ENCODE peak calls at places on chromosomes 12 and 14, in five cellular contexts. M is GM13977, O is psoas muscle, I is nephron progenitor cell, B is upper lobe of right lung. C is an unnamed sample.
A peak's percentile ranks its signal among the peaks of the same experiment; 100 is the strongest.

GRCh38 chr14:90678420-90678819 is 137.8 kb downstream of the TTC7B start:
- DNase-seq in I (no peak), O (no peak), B (no peak), M (no peak), C (no peak)

GRCh38 chr14:52922656-52923055 is 28.2 kb downstream of the FERMT2 start:
- DNase-seq in O (no peak), I (no peak), M (no peak), B (no peak), C (no peak)

GRCh38 chr14:49512147-49512551 is 74.0 kb downstream of the RPS29 start:
- DNase-seq in B (no peak), I (no peak), M (no peak), O (no peak), C (no peak)

GRCh38 chr14:104291123-104292000 is 153.0 kb downstream of the KIF26A start:
- DNase-seq in M (no peak), I (no peak), O (no peak), B (peak; percentile 54), C (no peak)

GRCh38 chr12:62602445-62603060 is 135.9 kb downstream of the MON2 start:
- DNase-seq in O (peak; percentile 89), B (peak; percentile 95), I (peak; percentile 87), M (peak; percentile 86), C (peak; percentile 87)

GRCh38 chr12:109604132-109604585 is 30.6 kb downstream of the MVK start:
- DNase-seq in O (no peak), M (no peak), B (no peak), I (no peak), C (no peak)

GRCh38 chr12:98002887-98003493 is 512.4 kb upstream of the TMPO start:
- DNase-seq in M (peak; percentile 34), O (no peak), I (peak; percentile 66), B (no peak), C (peak; percentile 26)

GRCh38 chr14:95770777-95771176 is 56.9 kb upstream of the TCL1A start:
- DNase-seq in I (no peak), B (no peak), M (no peak), O (no peak), C (no peak)

GRCh38 chr14:54699087-54699530 is 132.2 kb downstream of the SAMD4A start:
- DNase-seq in I (no peak), M (no peak), O (peak; percentile 52), B (no peak), C (no peak)

GRCh38 chr14:100471451-100472093 is 115.6 kb downstream of the BEGAIN start:
- DNase-seq in I (no peak), M (no peak), B (no peak), O (peak; percentile 50), C (no peak)

GRCh38 chr12:42326466-42327226 is 679 bp downstream of the PPHLN1 start:
- DNase-seq in O (no peak), I (peak; percentile 6), B (no peak), M (no peak), C (peak; percentile 28)

GRCh38 chr14:35400707-35401421 is 3.7 kb downstream of the NFKBIA start:
- DNase-seq in M (no peak), O (no peak), B (peak; percentile 69), I (no peak), C (no peak)

GRCh38 chr12:121448771-121449315 is 48.9 kb downstream of the RNF34 start:
- DNase-seq in I (no peak), B (no peak), M (no peak), O (no peak), C (no peak)

GRCh38 chr12:68933564-68933893 is 558 bp upstream of the CPM start:
- DNase-seq in M (no peak), O (peak; percentile 18), B (no peak), I (no peak), C (no peak)

GRCh38 chr12:16323010-16323409 is 24.4 kb upstream of the MGST1 start:
- DNase-seq in O (no peak), I (no peak), B (no peak), M (no peak), C (no peak)

GRCh38 chr14:86196476-86196875 is 666.5 kb downstream of the FLRT2 start:
- DNase-seq in I (no peak), B (no peak), O (no peak), M (no peak), C (no peak)

GRCh38 chr12:24608637-24609285 is 340.1 kb downstream of the BCAT1 start:
- DNase-seq in I (no peak), O (no peak), B (no peak), M (no peak), C (no peak)

GRCh38 chr12:105733579-105733978 is 403.1 kb downstream of the C12orf75 start:
- DNase-seq in M (no peak), I (no peak), B (no peak), O (no peak), C (no peak)

GRCh38 chr14:23411563-23412525 is 3.8 kb upstream of the MYH6 start:
- DNase-seq in O (no peak), I (no peak), M (no peak), B (no peak), C (no peak)

GRCh38 chr14:104323551-104324175 is 185.3 kb downstream of the KIF26A start:
- DNase-seq in I (no peak), M (no peak), B (no peak), O (no peak), C (no peak)

GRCh38 chr12:15664491-15664890 is 124.7 kb downstream of the EPS8 start:
- DNase-seq in O (no peak), B (no peak), M (no peak), I (no peak), C (no peak)

GRCh38 chr14:34051966-34052657 is 101.2 kb upstream of the EGLN3 start:
- DNase-seq in I (no peak), O (peak; percentile 24), M (no peak), B (no peak), C (no peak)

GRCh38 chr12:116538076-116538591 is 21.0 kb upstream of the MAP1LC3B2 start:
- DNase-seq in M (peak; percentile 60), B (no peak), I (no peak), O (no peak), C (peak; percentile 57)

GRCh38 chr12:131455218-131455506 is 255.7 kb upstream of the SFSWAP start:
- DNase-seq in I (no peak), O (no peak), M (no peak), B (peak; percentile 36), C (no peak)

GRCh38 chr14:104681689-104682074 is 7.7 kb upstream of the INF2 start:
- DNase-seq in M (no peak), I (peak; percentile 77), B (peak; percentile 87), O (peak; percentile 87), C (no peak)

GRCh38 chr12:9163392-9163791 is 44.8 kb downstream of the PZP start:
- DNase-seq in B (no peak), M (no peak), I (no peak), O (no peak), C (no peak)

GRCh38 chr12:105538880-105539279 is 208.4 kb downstream of the C12orf75 start:
- DNase-seq in M (no peak), I (no peak), O (no peak), B (no peak), C (no peak)

GRCh38 chr14:22549981-22550670 is 38.9 kb downstream of the DAD1 start:
- DNase-seq in O (no peak), B (no peak), I (peak; percentile 42), M (peak; percentile 58), C (peak; percentile 60)

DNA sequence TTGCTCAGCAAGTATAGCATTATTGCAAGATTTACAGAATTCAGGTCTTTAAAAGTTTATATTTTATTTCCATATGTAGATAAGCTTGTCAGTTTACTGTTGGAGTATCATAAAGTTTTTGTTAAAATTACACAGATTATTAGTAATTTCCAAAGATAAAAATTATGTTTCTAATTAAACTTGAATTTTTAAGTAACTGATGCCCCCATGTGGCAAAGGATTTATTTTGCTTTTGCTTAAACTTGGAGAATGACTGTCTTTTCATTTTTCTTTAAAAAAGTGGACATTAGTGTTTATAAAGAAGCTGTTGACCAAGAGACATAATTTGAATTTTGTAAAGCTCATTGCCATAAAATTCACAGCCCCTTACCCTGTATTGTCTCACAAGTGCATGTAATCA is 45.8 kb downstream of the ETNK1 start:
- DNase-seq in M (no peak), I (no peak), B (no peak), O (no peak), C (no peak)
- TF ChIP-seq CTCF in M (peak; percentile 27), I (no peak), B (peak; percentile 30), O (no peak), C (no peak)

GRCh38 chr12:26719852-26720251 is 113.1 kb downstream of the ITPR2 start:
- DNase-seq in M (no peak), I (no peak), O (no peak), B (no peak), C (no peak)
- TF ChIP-seq CTCF in M (no peak), I (peak; percentile 23), O (peak; percentile 4), B (no peak), C (no peak)

GRCh38 chr14:28755198-28755794 is 11.3 kb upstream of the FOXG1 start:
- DNase-seq in I (no peak), M (no peak), O (no peak), B (no peak), C (no peak)

GRCh38 chr14:28757790-28758189 is 8.8 kb upstream of the FOXG1 start:
- DNase-seq in O (no peak), M (no peak), I (no peak), B (no peak), C (no peak)

GRCh38 chr14:28758253-28758915 is 8.2 kb upstream of the FOXG1 start:
- DNase-seq in I (no peak), M (peak; percentile 17), B (no peak), O (no peak), C (no peak)

GRCh38 chr14:28755930-28756895 is 10.4 kb upstream of the FOXG1 start:
- DNase-seq in B (no peak), O (no peak), I (no peak), M (peak; percentile 7), C (no peak)

GRCh38 chr14:28756896-28757570 is 9.6 kb upstream of the FOXG1 start:
- DNase-seq in O (no peak), I (peak; percentile 53), M (peak; percentile 64), B (no peak), C (peak; percentile 57)
- TF ChIP-seq CTCF in O (peak; percentile 18), I (peak; percentile 60), M (peak; percentile 73), B (peak; percentile 47), C (peak; percentile 71)

DNA sequence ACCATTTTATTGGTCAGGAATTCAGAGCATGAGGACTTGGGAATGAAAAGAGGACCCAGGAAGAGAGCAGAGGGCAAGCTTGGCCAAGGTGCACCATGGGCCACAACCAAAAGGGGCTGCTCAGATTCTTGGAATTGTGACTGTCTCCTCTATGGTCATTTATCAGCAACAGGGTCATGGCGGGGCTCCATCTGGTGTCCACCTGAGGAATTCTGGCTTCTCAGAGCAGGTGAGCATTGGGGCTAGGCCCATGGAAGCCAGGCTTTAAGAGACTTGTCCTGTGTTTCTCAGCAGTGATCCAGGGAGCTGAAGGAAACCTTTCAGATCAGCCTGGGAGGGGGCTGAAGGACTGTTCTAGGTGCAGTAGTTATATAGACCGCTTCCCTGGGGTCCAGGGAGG is 2.6 kb upstream of the RIN3 start:
- DNase-seq in O (no peak), M (no peak), I (no peak), B (no peak), C (no peak)
- TF ChIP-seq CTCF in O (no peak), M (peak; percentile 22), I (no peak), B (no peak), C (no peak)

DNA sequence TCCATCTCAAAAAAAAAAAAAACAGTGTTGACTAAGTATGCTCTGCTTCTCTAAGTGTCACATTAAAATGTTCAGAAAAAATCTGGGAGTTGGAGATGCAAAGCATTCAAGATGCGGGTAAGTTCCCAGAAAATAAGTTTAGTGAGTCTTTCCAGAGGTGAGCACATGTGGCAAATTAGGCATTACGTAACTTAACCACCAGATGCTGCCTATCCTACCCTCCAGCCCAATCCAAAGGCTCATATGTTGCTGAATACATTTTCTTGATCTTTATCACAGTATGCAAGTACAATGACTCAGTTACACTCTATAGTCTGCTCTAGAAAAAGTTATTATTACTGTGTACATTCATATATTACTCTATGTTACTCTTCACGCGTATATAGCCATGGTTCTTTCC is 3.6 kb downstream of the SLC2A14 start:
- DNase-seq in I (no peak), B (no peak), M (no peak), O (no peak), C (no peak)
- TF ChIP-seq CTCF in I (no peak), B (no peak), M (no peak), O (no peak), C (no peak)